ENCODE peak calls at places on chromosome 10, in six cellular contexts. F is posterior cingulate gyrus; B is mesendoderm; E is SK-N-SH; A is effector CD4-positive, alpha-beta T cell; P is body of pancreas. C is an unnamed sample.

GRCh38 chr10:26890956-26891355 is 30.2 kb upstream of the ABI1 start:
- DNase-seq in A (no peak), E (peak; percentile 52), B (peak; percentile 82), F (no peak), P (peak; percentile 61), C (peak; percentile 37)

GRCh38 chr10:106566871-106567270 is 597.6 kb downstream of the SORCS1 start:
- DNase-seq in A (no peak), E (peak; percentile 10), P (no peak), F (no peak), B (no peak), C (no peak)

GRCh38 chr10:3774018-3774813 is 10.8 kb downstream of the KLF6 start:
- DNase-seq in E (no peak), P (no peak), F (no peak), B (peak; percentile 38), A (no peak), C (no peak)

GRCh38 chr10:22611425-22612111 is 102.8 kb downstream of the PIP4K2A start:
- DNase-seq in A (peak; percentile 70), F (no peak), P (no peak), E (no peak), B (no peak), C (no peak)

GRCh38 chr10:90865400-90865799 is 6.4 kb upstream of the RPP30 start:
- DNase-seq in P (no peak), A (no peak), E (no peak), B (no peak), F (no peak), C (no peak)

GRCh38 chr10:122307669-122308486 is 36.8 kb downstream of the BTBD16 start:
- DNase-seq in P (peak; percentile 71), F (no peak), B (peak; percentile 68), A (no peak), E (no peak), C (no peak)

GRCh38 chr10:8037941-8038894 is 16.3 kb upstream of the GATA3 start:
- DNase-seq in F (no peak), E (no peak), A (no peak), P (no peak), B (peak; percentile 47), C (peak; percentile 22)

GRCh38 chr10:5546891-5547683 is 22.3 kb downstream of the CALML3 start:
- DNase-seq in B (no peak), P (peak; percentile 75), F (peak; percentile 38), E (no peak), A (no peak), C (no peak)

GRCh38 chr10:79229830-79230562 is 117.3 kb upstream of the PPIF start:
- DNase-seq in E (peak; percentile 74), F (no peak), P (no peak), B (peak; percentile 93), A (no peak), C (peak; percentile 89)

GRCh38 chr10:108327706-108328105 is 1163.2 kb upstream of the SORCS1 start:
- DNase-seq in F (no peak), A (no peak), P (no peak), E (no peak), B (no peak), C (no peak)

GRCh38 chr10:75211007-75211735 is 575 bp downstream of the VDAC2 start:
- DNase-seq in P (peak; percentile 31), F (no peak), E (peak; percentile 24), B (peak; percentile 78), A (peak; percentile 8), C (no peak)

GRCh38 chr10:74079028-74079913 is 71.4 kb downstream of the AP3M1 start:
- DNase-seq in F (no peak), P (no peak), E (no peak), A (no peak), B (no peak), C (no peak)

GRCh38 chr10:62261666-62262065 is 7.0 kb downstream of the RTKN2 start:
- DNase-seq in A (no peak), P (no peak), B (no peak), E (no peak), F (no peak), C (no peak)

GRCh38 chr10:126867567-126868365 is 37.5 kb upstream of the DOCK1 start:
- DNase-seq in P (no peak), E (no peak), A (no peak), B (no peak), F (no peak), C (no peak)

GRCh38 chr10:128062837-128063563 is 63.2 kb downstream of the MKI67 start:
- DNase-seq in P (no peak), E (no peak), A (no peak), F (peak; percentile 76), B (peak; percentile 72), C (no peak)

GRCh38 chr10:77195101-77195500 is 442.5 kb downstream of the KCNMA1 start:
- DNase-seq in P (no peak), E (no peak), B (peak; percentile 85), A (no peak), F (no peak), C (no peak)

GRCh38 chr10:86287966-86288579 is 78.5 kb downstream of the GRID1 start:
- DNase-seq in B (no peak), A (no peak), E (peak; percentile 3), F (no peak), P (no peak), C (no peak)

GRCh38 chr10:114879541-114880158 is 58.1 kb downstream of the FHIP2A start:
- DNase-seq in P (peak; percentile 61), E (peak; percentile 36), F (no peak), B (peak; percentile 80), A (no peak), C (peak; percentile 15)

GRCh38 chr10:112235141-112235540 is 48.1 kb upstream of the TECTB start:
- DNase-seq in F (no peak), A (no peak), B (no peak), E (no peak), P (no peak), C (no peak)

GRCh38 chr10:35493196-35494118 is 111.7 kb upstream of the GJD4 start:
- DNase-seq in A (no peak), F (no peak), E (no peak), P (peak; percentile 36), B (no peak), C (no peak)

C was measured in H7.